ENCODE peak calls at places on chromosomes 16 and 17, in four cellular contexts. E is ACHN, T is foreskin keratinocyte, S is A549. A is an unnamed sample.

GRCh38 chr16:80056334-80056733 is 455.8 kb upstream of the MAF start:
- DNase-seq in E (no peak), T (no peak), S (no peak), A (no peak)

GRCh38 chr17:81807210-81807719 is 3.3 kb downstream of the GCGR start:
- DNase-seq in E (no peak), T (no peak), S (no peak), A (no peak)

GRCh38 chr16:67833035-67833417 is 9.1 kb upstream of the THAP11 start:
- DNase-seq in E (peak), T (peak), S (no peak), A (no peak)

GRCh38 chr16:69691980-69692911 is 34.1 kb downstream of the NQO1 start:
- DNase-seq in E (no peak), T (peak), S (no peak), A (no peak)

GRCh38 chr16:27228036-27228435 is 24.7 kb downstream of the KDM8 start:
- DNase-seq in E (no peak), T (no peak), S (no peak), A (no peak)

GRCh38 chr17:58513391-58513912 is 986 bp downstream of the MTMR4 start:
- DNase-seq in E (no peak), T (no peak), S (no peak), A (peak)

GRCh38 chr17:78040561-78041400 is 82.3 kb downstream of the TNRC6C start:
- DNase-seq in E (no peak), T (peak), S (peak), A (no peak)

GRCh38 chr16:73171380-73171779 is 123.5 kb upstream of the ZFHX3 start:
- DNase-seq in E (no peak), T (peak), S (no peak), A (no peak)